ENCODE peak calls at places on chromosomes 6 and 20, in six cellular contexts. C is aorta; I is neural progenitor cell; P is adrenal gland; Y is ovary; B is CD8-positive, alpha-beta memory T cell. E is an unnamed sample. For H3K4me1, the result is how much of the 10 kb centered on the place peaks cover.

GRCh38 chr6:124053315-124053714 is 249.7 kb downstream of the NKAIN2 start:
- DNase-seq in C (no peak), I (no peak), P (no peak), Y (no peak), B (no peak), E (no peak)

GRCh38 chr6:446418-447366 is 55.1 kb downstream of the IRF4 start:
- DNase-seq in C (no peak), I (no peak), P (no peak), Y (no peak), B (peak), E (no peak)

GRCh38 chr20:42018979-42019378 is 400.8 kb upstream of the CHD6 start:
- DNase-seq in C (no peak), I (peak), P (no peak), Y (no peak), B (no peak), E (peak)

GRCh38 chr20:49403911-49404310 is 78.6 kb downstream of the KCNB1 start:
- DNase-seq in C (no peak), I (no peak), P (no peak), Y (no peak), B (no peak), E (no peak)

GRCh38 chr20:19986419-19986818 is 30.7 kb upstream of the NAA20 start:
- DNase-seq in C (no peak), I (no peak), P (peak), Y (no peak), B (no peak), E (no peak)

GRCh38 chr6:142642651-142643050 is 302.3 kb downstream of the HIVEP2 start:
- DNase-seq in C (no peak), I (no peak), P (no peak), Y (no peak), B (no peak), E (no peak)

GRCh38 chr20:48150568-48150967 is 365.3 kb upstream of the SULF2 start:
- DNase-seq in C (no peak), I (no peak), P (no peak), Y (no peak), B (no peak), E (no peak)

GRCh38 chr20:39225978-39226377 is 263.8 kb downstream of the DHX35 start:
- DNase-seq in C (no peak), I (no peak), P (no peak), Y (no peak), B (no peak), E (no peak)

GRCh38 chr20:33649201-33649631 is 12.9 kb upstream of the C20orf144 start:
- DNase-seq in C (peak), I (no peak), P (no peak), Y (peak), B (no peak), E (no peak)

GRCh38 chr20:38667417-38667956 is 56.8 kb upstream of the SLC32A1 start:
- DNase-seq in C (no peak), I (no peak), P (no peak), Y (no peak), B (no peak), E (no peak)

DNA sequence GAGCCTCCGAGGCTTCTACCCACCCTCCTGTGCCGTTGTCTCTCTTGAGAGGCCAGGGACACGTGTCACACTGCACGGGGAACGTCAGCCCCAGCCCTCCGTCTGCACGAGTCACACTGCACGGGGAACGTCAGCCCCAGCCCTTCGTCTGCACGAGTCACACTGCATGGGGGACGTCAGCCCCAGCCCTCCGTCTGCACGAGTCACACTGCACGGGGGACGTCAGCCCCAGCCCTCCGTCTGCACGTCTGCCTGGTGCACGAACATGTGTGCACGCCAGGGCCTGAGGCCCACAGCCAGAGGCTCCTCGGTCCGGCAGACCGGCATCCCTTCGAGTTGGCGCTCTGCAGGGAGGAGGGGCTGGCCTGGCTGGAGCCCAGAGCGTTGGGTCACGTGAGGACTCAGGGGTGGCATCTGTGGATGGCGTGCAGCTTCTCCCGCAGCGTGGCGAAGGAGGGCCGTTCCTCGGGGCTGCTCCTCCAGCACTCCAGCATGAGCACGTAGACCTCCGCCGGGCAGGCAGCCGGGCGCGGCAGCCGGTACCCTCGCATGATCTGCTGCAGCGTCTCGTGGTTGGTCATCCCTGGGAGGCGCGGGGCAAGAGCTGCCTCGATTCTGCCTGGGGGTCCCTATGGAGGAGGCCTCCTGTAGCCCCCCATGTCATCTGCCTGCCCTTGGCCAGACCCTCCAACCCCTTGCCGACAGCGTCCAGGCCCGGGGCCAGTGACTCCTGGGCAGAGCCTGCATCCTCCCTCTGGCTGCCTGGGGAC is 3.4 kb upstream of the PTK6 start:
- DNase-seq in C (no peak), I (no peak), P (no peak), Y (no peak), B (no peak), E (no peak)
- H3K4me1 ChIP-seq in C (under half), I (under half), P (under half), Y (under half), B (under half), E (under half)

GRCh38 chr6:135853986-135854385 is 2.5 kb downstream of the PDE7B start:
- DNase-seq in C (no peak), I (no peak), P (no peak), Y (no peak), B (no peak), E (no peak)

GRCh38 chr6:135853227-135853626 is 1.7 kb downstream of the PDE7B start:
- DNase-seq in C (no peak), I (no peak), P (no peak), Y (no peak), B (no peak), E (no peak)

GRCh38 chr6:135852775-135853174 is 1.3 kb downstream of the PDE7B start:
- DNase-seq in C (no peak), I (no peak), P (no peak), Y (no peak), B (no peak), E (no peak)

GRCh38 chr6:135851442-135852271 is at the start of gene PDE7B:
- DNase-seq in C (peak), I (peak), P (peak), Y (peak), B (no peak), E (peak)

DNA sequence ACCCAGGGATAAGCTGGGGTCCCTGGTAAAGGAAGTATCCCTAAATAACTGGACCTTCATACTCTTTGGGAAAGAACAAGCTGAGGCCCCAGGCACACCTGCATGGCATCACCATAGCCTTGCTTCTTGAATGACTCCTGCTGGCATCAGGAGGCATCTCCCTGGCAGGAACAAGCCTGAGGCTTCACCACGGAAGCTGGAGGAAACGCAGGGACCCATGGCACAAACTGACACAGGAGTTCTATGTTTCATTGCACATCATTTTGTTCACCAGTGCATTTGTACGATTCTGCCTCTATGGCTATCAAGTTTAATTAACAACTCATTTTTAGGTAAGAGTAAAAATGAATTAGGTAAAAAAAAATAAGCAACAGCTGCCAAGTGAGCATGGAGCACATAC is 619 bp upstream of the PDE7B start:
- DNase-seq in C (no peak), I (no peak), P (no peak), Y (no peak), B (no peak), E (no peak)
- H3K4me3 ChIP-seq in C (no peak), I (no peak), P (no peak), Y (no peak), B (no peak), E (no peak)

DNA sequence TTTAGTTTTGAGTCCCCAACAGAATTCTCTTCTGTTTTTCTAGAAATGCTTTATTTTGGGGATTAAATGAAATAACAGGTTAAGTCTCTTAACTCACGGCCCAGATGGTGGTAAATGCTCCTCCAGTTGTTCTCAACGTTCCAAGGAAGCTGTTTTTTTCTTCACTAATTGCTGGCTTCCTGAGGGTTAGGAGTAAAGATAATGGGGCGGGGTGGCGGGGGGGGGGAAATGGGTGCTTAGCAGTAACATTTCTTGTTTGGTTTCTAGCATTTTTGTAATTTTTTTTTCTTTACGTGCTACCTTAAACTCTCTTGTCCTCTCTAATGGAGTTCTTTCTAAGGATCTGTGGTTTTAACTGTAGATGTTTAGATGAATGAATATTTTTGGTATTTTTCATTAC is 2.2 kb downstream of the SRSF3 start:
- DNase-seq in C (no peak), I (no peak), P (no peak), Y (no peak), B (no peak), E (peak)
- H3K4me1 ChIP-seq in C (under half), I (under half), P (under half), Y (under half), B (half or more), E (under half)

GRCh38 chr6:94835264-94835663 is 742.1 kb upstream of the MANEA start:
- DNase-seq in C (no peak), I (no peak), P (no peak), Y (no peak), B (no peak), E (no peak)
- H3K4me3 ChIP-seq in C (no peak), I (no peak), P (no peak), Y (no peak), B (no peak), E (no peak)